ENCODE peak calls at places on chromosomes 2 and 18, in six cellular contexts. One of them, this sample, is unnamed. For H3K9me3, the result is how much of the 10 kb centered on the place peaks cover.

GRCh38 chr2:83067947-83068346 is 1391.1 kb downstream of the SUCLG1 start:
- DNase-seq in upper lobe of right lung: no peak
- DNase-seq in spleen: no peak
- DNase-seq in right cardiac atrium: no peak
- DNase-seq in H1: no peak
- DNase-seq in kidney: no peak
- DNase-seq in this sample: no peak

GRCh38 chr2:38104598-38104997 is 28.6 kb upstream of the CYP1B1 start:
- DNase-seq in upper lobe of right lung: no peak
- DNase-seq in spleen: no peak
- DNase-seq in right cardiac atrium: no peak
- DNase-seq in H1: no peak
- DNase-seq in kidney: no peak
- DNase-seq in this sample: no peak

GRCh38 chr18:25563816-25564370 is 211.9 kb upstream of the ZNF521 start:
- DNase-seq in upper lobe of right lung: no peak
- DNase-seq in spleen: no peak
- DNase-seq in right cardiac atrium: no peak
- DNase-seq in H1: no peak
- DNase-seq in kidney: no peak
- DNase-seq in this sample: no peak

GRCh38 chr2:133293544-133294270 is 274.6 kb downstream of the NCKAP5 start:
- DNase-seq in upper lobe of right lung: no peak
- DNase-seq in spleen: no peak
- DNase-seq in right cardiac atrium: no peak
- DNase-seq in H1: no peak
- DNase-seq in kidney: no peak
- DNase-seq in this sample: no peak

GRCh38 chr2:31430439-31431165 is 16.1 kb upstream of the XDH start:
- DNase-seq in upper lobe of right lung: no peak
- DNase-seq in spleen: no peak
- DNase-seq in right cardiac atrium: no peak
- DNase-seq in H1: no peak
- DNase-seq in kidney: no peak
- DNase-seq in this sample: no peak

GRCh38 chr2:15780912-15781574 is 159.3 kb upstream of the MYCN start:
- DNase-seq in upper lobe of right lung: no peak
- DNase-seq in spleen: no peak
- DNase-seq in right cardiac atrium: no peak
- DNase-seq in H1: no peak
- DNase-seq in kidney: no peak
- DNase-seq in this sample: no peak

GRCh38 chr2:127569274-127570065 is 34.0 kb downstream of the MYO7B start:
- DNase-seq in upper lobe of right lung: peak
- DNase-seq in spleen: peak
- DNase-seq in right cardiac atrium: peak
- DNase-seq in H1: no peak
- DNase-seq in kidney: peak
- DNase-seq in this sample: no peak

GRCh38 chr2:112701092-112701491 is 19.7 kb upstream of the NT5DC4 start:
- DNase-seq in upper lobe of right lung: no peak
- DNase-seq in spleen: no peak
- DNase-seq in right cardiac atrium: no peak
- DNase-seq in H1: no peak
- DNase-seq in kidney: no peak
- DNase-seq in this sample: no peak

GRCh38 chr2:23523651-23524260 is 138.8 kb downstream of the KLHL29 start:
- DNase-seq in upper lobe of right lung: no peak
- DNase-seq in spleen: no peak
- DNase-seq in right cardiac atrium: no peak
- DNase-seq in H1: no peak
- DNase-seq in kidney: no peak
- DNase-seq in this sample: no peak

GRCh38 chr2:119819846-119820245 is 60.1 kb downstream of the PTPN4 start:
- DNase-seq in upper lobe of right lung: no peak
- DNase-seq in spleen: no peak
- DNase-seq in right cardiac atrium: no peak
- DNase-seq in H1: no peak
- DNase-seq in kidney: no peak
- DNase-seq in this sample: no peak

GRCh38 chr2:66925128-66925527 is 472.0 kb upstream of the ETAA1 start:
- DNase-seq in upper lobe of right lung: no peak
- DNase-seq in spleen: no peak
- DNase-seq in right cardiac atrium: no peak
- DNase-seq in H1: no peak
- DNase-seq in kidney: no peak
- DNase-seq in this sample: no peak

GRCh38 chr2:216533504-216534068 is 34.9 kb downstream of the RPL37A start:
- DNase-seq in upper lobe of right lung: no peak
- DNase-seq in spleen: no peak
- DNase-seq in right cardiac atrium: no peak
- DNase-seq in H1: no peak
- DNase-seq in kidney: no peak
- DNase-seq in this sample: no peak

GRCh38 chr2:138446043-138446442 is 55.5 kb upstream of the SPOPL start:
- DNase-seq in upper lobe of right lung: no peak
- DNase-seq in spleen: no peak
- DNase-seq in right cardiac atrium: no peak
- DNase-seq in H1: no peak
- DNase-seq in kidney: no peak
- DNase-seq in this sample: no peak

GRCh38 chr2:96819876-96820511 is 3.9 kb downstream of the CNNM3 start:
- DNase-seq in upper lobe of right lung: no peak
- DNase-seq in spleen: no peak
- DNase-seq in right cardiac atrium: no peak
- DNase-seq in H1: no peak
- DNase-seq in kidney: peak
- DNase-seq in this sample: no peak

GRCh38 chr18:23921716-23922285 is 92.8 kb upstream of the TTC39C start:
- DNase-seq in upper lobe of right lung: no peak
- DNase-seq in spleen: no peak
- DNase-seq in right cardiac atrium: no peak
- DNase-seq in H1: no peak
- DNase-seq in kidney: no peak
- DNase-seq in this sample: no peak

GRCh38 chr18:3584266-3584665 is 134.3 kb downstream of the TGIF1 start:
- DNase-seq in upper lobe of right lung: no peak
- DNase-seq in spleen: no peak
- DNase-seq in right cardiac atrium: no peak
- DNase-seq in H1: no peak
- DNase-seq in kidney: no peak
- DNase-seq in this sample: no peak

GRCh38 chr2:125167152-125167551 is 1142.1 kb downstream of the CNTNAP5 start:
- DNase-seq in upper lobe of right lung: no peak
- DNase-seq in spleen: no peak
- DNase-seq in right cardiac atrium: no peak
- DNase-seq in H1: no peak
- DNase-seq in kidney: no peak
- DNase-seq in this sample: no peak

GRCh38 chr2:172181840-172182239 is 79.1 kb upstream of the DLX2 start:
- DNase-seq in upper lobe of right lung: no peak
- DNase-seq in spleen: no peak
- DNase-seq in right cardiac atrium: no peak
- DNase-seq in H1: peak
- DNase-seq in kidney: no peak
- DNase-seq in this sample: no peak

GRCh38 chr2:39665811-39666488 is at the start of gene TMEM178A:
- DNase-seq in upper lobe of right lung: no peak
- DNase-seq in spleen: peak
- DNase-seq in right cardiac atrium: no peak
- DNase-seq in H1: no peak
- DNase-seq in kidney: peak
- DNase-seq in this sample: no peak

GRCh38 chr2:11743846-11744553 is 2.4 kb upstream of the LPIN1 start:
- DNase-seq in upper lobe of right lung: peak
- DNase-seq in spleen: peak
- DNase-seq in right cardiac atrium: peak
- DNase-seq in H1: peak
- DNase-seq in kidney: peak
- DNase-seq in this sample: peak
- H3K4me3 ChIP-seq in upper lobe of right lung: peak
- H3K4me3 ChIP-seq in spleen: peak
- H3K4me3 ChIP-seq in right cardiac atrium: no peak
- H3K4me3 ChIP-seq in H1: no peak
- H3K4me3 ChIP-seq in kidney: peak
- H3K4me3 ChIP-seq in this sample: no peak

GRCh38 chr2:238225121-238225520 is 14.7 kb downstream of the HES6 start:
- DNase-seq in upper lobe of right lung: no peak
- DNase-seq in spleen: no peak
- DNase-seq in right cardiac atrium: no peak
- DNase-seq in H1: no peak
- DNase-seq in kidney: peak
- DNase-seq in this sample: no peak

GRCh38 chr2:238225911-238226697 is 13.7 kb downstream of the HES6 start:
- DNase-seq in upper lobe of right lung: no peak
- DNase-seq in spleen: no peak
- DNase-seq in right cardiac atrium: peak
- DNase-seq in H1: no peak
- DNase-seq in kidney: peak
- DNase-seq in this sample: no peak

GRCh38 chr2:238228700-238229099 is 11.1 kb downstream of the HES6 start:
- DNase-seq in upper lobe of right lung: no peak
- DNase-seq in spleen: no peak
- DNase-seq in right cardiac atrium: no peak
- DNase-seq in H1: no peak
- DNase-seq in kidney: no peak
- DNase-seq in this sample: no peak

GRCh38 chr2:238227587-238228032 is 12.2 kb downstream of the HES6 start:
- DNase-seq in upper lobe of right lung: no peak
- DNase-seq in spleen: no peak
- DNase-seq in right cardiac atrium: no peak
- DNase-seq in H1: no peak
- DNase-seq in kidney: peak
- DNase-seq in this sample: no peak

DNA sequence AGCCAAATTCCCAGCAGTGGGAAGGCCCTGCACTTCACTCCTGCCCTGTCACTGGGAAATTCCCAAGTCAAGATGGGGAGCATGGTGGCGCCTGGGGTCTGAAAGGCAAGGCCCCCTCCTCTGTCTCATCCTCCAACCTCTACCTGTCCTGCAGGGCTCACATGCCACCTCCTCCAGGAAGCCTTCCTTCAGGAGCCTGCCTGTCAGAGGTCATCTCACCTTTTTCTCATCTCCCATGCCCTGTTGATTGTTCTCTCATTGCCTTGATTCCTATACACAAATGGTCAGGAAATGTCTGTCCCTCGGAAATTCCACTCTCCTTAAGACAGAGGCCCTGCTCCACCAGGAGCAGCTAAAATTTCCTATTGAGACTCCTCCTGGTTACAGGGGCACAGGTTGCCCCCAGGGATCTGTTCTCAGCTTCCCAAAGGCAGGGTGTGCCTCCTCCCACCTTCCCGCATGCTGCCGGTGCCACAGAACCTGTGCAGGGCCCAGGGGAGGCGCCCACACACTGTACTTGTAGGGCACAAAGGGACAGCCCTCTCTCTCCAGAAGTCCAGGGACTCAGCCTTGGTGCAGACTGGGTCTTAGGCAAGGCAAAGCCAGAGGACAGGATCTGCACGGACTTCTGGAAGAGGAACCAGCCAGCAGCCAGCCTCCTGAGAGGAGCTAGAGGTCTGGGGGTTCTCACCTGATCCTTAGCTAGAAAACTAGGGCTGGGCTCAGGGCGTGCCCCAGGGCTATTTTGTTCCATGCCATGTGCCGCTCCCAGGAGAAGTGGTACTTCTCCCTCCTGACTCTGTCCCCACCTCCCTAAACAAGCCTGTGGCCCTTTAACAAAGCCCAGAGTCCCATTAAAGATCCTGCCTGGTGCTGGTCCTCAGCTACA is 12.9 kb downstream of the HES6 start:
- DNase-seq in upper lobe of right lung: no peak
- DNase-seq in spleen: no peak
- DNase-seq in right cardiac atrium: no peak
- DNase-seq in H1: no peak
- DNase-seq in kidney: no peak
- DNase-seq in this sample: no peak
- H3K9me3 ChIP-seq in upper lobe of right lung: under half
- H3K9me3 ChIP-seq in spleen: under half
- H3K9me3 ChIP-seq in right cardiac atrium: under half
- H3K9me3 ChIP-seq in H1: under half
- H3K9me3 ChIP-seq in kidney: under half
- H3K9me3 ChIP-seq in this sample: under half

GRCh38 chr2:203813684-203814083 is 53.9 kb upstream of the CTLA4 start:
- DNase-seq in upper lobe of right lung: no peak
- DNase-seq in spleen: no peak
- DNase-seq in right cardiac atrium: no peak
- DNase-seq in H1: no peak
- DNase-seq in kidney: no peak
- DNase-seq in this sample: no peak

GRCh38 chr2:203812294-203813221 is 55.0 kb upstream of the CTLA4 start:
- DNase-seq in upper lobe of right lung: no peak
- DNase-seq in spleen: no peak
- DNase-seq in right cardiac atrium: no peak
- DNase-seq in H1: no peak
- DNase-seq in kidney: no peak
- DNase-seq in this sample: no peak

GRCh38 chr2:203814661-203815540 is 52.7 kb upstream of the CTLA4 start:
- DNase-seq in upper lobe of right lung: peak
- DNase-seq in spleen: peak
- DNase-seq in right cardiac atrium: peak
- DNase-seq in H1: no peak
- DNase-seq in kidney: peak
- DNase-seq in this sample: peak

GRCh38 chr2:203817147-203817546 is 50.4 kb upstream of the CTLA4 start:
- DNase-seq in upper lobe of right lung: no peak
- DNase-seq in spleen: no peak
- DNase-seq in right cardiac atrium: no peak
- DNase-seq in H1: no peak
- DNase-seq in kidney: no peak
- DNase-seq in this sample: no peak

GRCh38 chr2:203815541-203815898 is 52.1 kb upstream of the CTLA4 start:
- DNase-seq in upper lobe of right lung: no peak
- DNase-seq in spleen: no peak
- DNase-seq in right cardiac atrium: no peak
- DNase-seq in H1: no peak
- DNase-seq in kidney: no peak
- DNase-seq in this sample: no peak
- H3K4me3 ChIP-seq in upper lobe of right lung: no peak
- H3K4me3 ChIP-seq in spleen: no peak
- H3K4me3 ChIP-seq in right cardiac atrium: no peak
- H3K4me3 ChIP-seq in H1: no peak
- H3K4me3 ChIP-seq in kidney: no peak
- H3K4me3 ChIP-seq in this sample: no peak

GRCh38 chr2:223469270-223470057 is 132.7 kb downstream of the SCG2 start:
- DNase-seq in upper lobe of right lung: no peak
- DNase-seq in spleen: no peak
- DNase-seq in right cardiac atrium: peak
- DNase-seq in H1: no peak
- DNase-seq in kidney: peak
- DNase-seq in this sample: no peak

GRCh38 chr2:223475901-223476300 is 126.3 kb downstream of the SCG2 start:
- DNase-seq in upper lobe of right lung: no peak
- DNase-seq in spleen: no peak
- DNase-seq in right cardiac atrium: no peak
- DNase-seq in H1: no peak
- DNase-seq in kidney: no peak
- DNase-seq in this sample: no peak

GRCh38 chr2:223472771-223473170 is 129.4 kb downstream of the SCG2 start:
- DNase-seq in upper lobe of right lung: no peak
- DNase-seq in spleen: no peak
- DNase-seq in right cardiac atrium: no peak
- DNase-seq in H1: no peak
- DNase-seq in kidney: no peak
- DNase-seq in this sample: no peak

GRCh38 chr2:223477318-223477717 is 124.8 kb downstream of the SCG2 start:
- DNase-seq in upper lobe of right lung: no peak
- DNase-seq in spleen: no peak
- DNase-seq in right cardiac atrium: no peak
- DNase-seq in H1: no peak
- DNase-seq in kidney: no peak
- DNase-seq in this sample: no peak

GRCh38 chr2:223474893-223475292 is 127.3 kb downstream of the SCG2 start:
- DNase-seq in upper lobe of right lung: no peak
- DNase-seq in spleen: no peak
- DNase-seq in right cardiac atrium: no peak
- DNase-seq in H1: no peak
- DNase-seq in kidney: no peak
- DNase-seq in this sample: no peak
- H3K9me3 ChIP-seq in upper lobe of right lung: under half
- H3K9me3 ChIP-seq in spleen: under half
- H3K9me3 ChIP-seq in right cardiac atrium: under half
- H3K9me3 ChIP-seq in H1: under half
- H3K9me3 ChIP-seq in kidney: under half
- H3K9me3 ChIP-seq in this sample: under half